ENCODE peak calls at places on chromosomes 16 and 17, in six cellular contexts. One of them, this sample, is unnamed.

GRCh38 chr16:8859913-8860881 is 8.6 kb downstream of the CARHSP1 start:
- DNase-seq in epithelial cell of esophagus: peak
- DNase-seq in fibroblast of lung: peak
- DNase-seq in fibroblast of pulmonary artery: peak
- DNase-seq in omental fat pad: no peak
- DNase-seq in CD4-positive, alpha-beta T cell: no peak
- DNase-seq in this sample: no peak

GRCh38 chr16:12406840-12407690 is 396.6 kb downstream of the CPPED1 start:
- DNase-seq in fibroblast of lung: peak
- DNase-seq in fibroblast of pulmonary artery: peak
- DNase-seq in epithelial cell of esophagus: no peak
- DNase-seq in CD4-positive, alpha-beta T cell: no peak
- DNase-seq in omental fat pad: no peak
- DNase-seq in this sample: no peak

GRCh38 chr16:20918486-20919239 is 18.1 kb downstream of the LYRM1 start:
- DNase-seq in fibroblast of lung: peak
- DNase-seq in CD4-positive, alpha-beta T cell: no peak
- DNase-seq in epithelial cell of esophagus: peak
- DNase-seq in fibroblast of pulmonary artery: peak
- DNase-seq in omental fat pad: no peak
- DNase-seq in this sample: no peak

GRCh38 chr16:24540575-24541240 is 1.3 kb downstream of the RBBP6 start:
- DNase-seq in epithelial cell of esophagus: peak
- DNase-seq in CD4-positive, alpha-beta T cell: peak
- DNase-seq in fibroblast of lung: peak
- DNase-seq in omental fat pad: no peak
- DNase-seq in fibroblast of pulmonary artery: peak
- DNase-seq in this sample: no peak

GRCh38 chr17:7767425-7768021 is 50.0 kb downstream of the DNAH2 start:
- DNase-seq in epithelial cell of esophagus: peak
- DNase-seq in CD4-positive, alpha-beta T cell: no peak
- DNase-seq in fibroblast of pulmonary artery: peak
- DNase-seq in fibroblast of lung: peak
- DNase-seq in omental fat pad: no peak
- DNase-seq in this sample: no peak

GRCh38 chr17:36501351-36501750 is 14.9 kb downstream of the ZNHIT3 start:
- DNase-seq in omental fat pad: no peak
- DNase-seq in CD4-positive, alpha-beta T cell: no peak
- DNase-seq in fibroblast of pulmonary artery: no peak
- DNase-seq in fibroblast of lung: no peak
- DNase-seq in epithelial cell of esophagus: no peak
- DNase-seq in this sample: no peak

GRCh38 chr17:36550491-36551417 is 6.0 kb downstream of the GGNBP2 start:
- DNase-seq in CD4-positive, alpha-beta T cell: no peak
- DNase-seq in fibroblast of lung: no peak
- DNase-seq in omental fat pad: no peak
- DNase-seq in fibroblast of pulmonary artery: no peak
- DNase-seq in epithelial cell of esophagus: no peak
- DNase-seq in this sample: no peak

GRCh38 chr16:48609453-48610023 is 442 bp downstream of the N4BP1 start:
- DNase-seq in fibroblast of lung: peak
- DNase-seq in omental fat pad: no peak
- DNase-seq in epithelial cell of esophagus: peak
- DNase-seq in fibroblast of pulmonary artery: peak
- DNase-seq in CD4-positive, alpha-beta T cell: peak
- DNase-seq in this sample: no peak

GRCh38 chr17:5509482-5509881 is 23.1 kb downstream of the MIS12 start:
- DNase-seq in fibroblast of lung: peak
- DNase-seq in CD4-positive, alpha-beta T cell: no peak
- DNase-seq in omental fat pad: no peak
- DNase-seq in epithelial cell of esophagus: peak
- DNase-seq in fibroblast of pulmonary artery: peak
- DNase-seq in this sample: no peak

GRCh38 chr17:9258115-9259020 is 237.1 kb downstream of the NTN1 start:
- DNase-seq in fibroblast of lung: peak
- DNase-seq in fibroblast of pulmonary artery: no peak
- DNase-seq in CD4-positive, alpha-beta T cell: no peak
- DNase-seq in epithelial cell of esophagus: no peak
- DNase-seq in omental fat pad: no peak
- DNase-seq in this sample: no peak

GRCh38 chr16:88854306-88855111 is 2.2 kb downstream of the GALNS start:
- DNase-seq in fibroblast of lung: no peak
- DNase-seq in epithelial cell of esophagus: no peak
- DNase-seq in omental fat pad: no peak
- DNase-seq in fibroblast of pulmonary artery: no peak
- DNase-seq in CD4-positive, alpha-beta T cell: no peak
- DNase-seq in this sample: no peak

GRCh38 chr17:83057793-83058477 is 21.5 kb upstream of the METRNL start:
- DNase-seq in epithelial cell of esophagus: no peak
- DNase-seq in fibroblast of pulmonary artery: no peak
- DNase-seq in fibroblast of lung: no peak
- DNase-seq in omental fat pad: no peak
- DNase-seq in CD4-positive, alpha-beta T cell: no peak
- DNase-seq in this sample: no peak

GRCh38 chr16:1781758-1782407 is 488 bp downstream of the SPSB3 start:
- DNase-seq in epithelial cell of esophagus: peak
- DNase-seq in omental fat pad: no peak
- DNase-seq in fibroblast of lung: peak
- DNase-seq in CD4-positive, alpha-beta T cell: no peak
- DNase-seq in fibroblast of pulmonary artery: no peak
- DNase-seq in this sample: no peak
- TF ChIP-seq CTCF in epithelial cell of esophagus: peak
- TF ChIP-seq CTCF in omental fat pad: no peak
- TF ChIP-seq CTCF in fibroblast of lung: no peak
- TF ChIP-seq CTCF in CD4-positive, alpha-beta T cell: no peak
- TF ChIP-seq CTCF in fibroblast of pulmonary artery: no peak
- TF ChIP-seq CTCF in this sample: no peak

GRCh38 chr17:74601944-74602572 is 10.0 kb upstream of the CD300LD start:
- DNase-seq in omental fat pad: no peak
- DNase-seq in fibroblast of lung: peak
- DNase-seq in epithelial cell of esophagus: peak
- DNase-seq in CD4-positive, alpha-beta T cell: no peak
- DNase-seq in fibroblast of pulmonary artery: peak
- DNase-seq in this sample: no peak
- TF ChIP-seq CTCF in omental fat pad: no peak
- TF ChIP-seq CTCF in fibroblast of lung: peak
- TF ChIP-seq CTCF in epithelial cell of esophagus: peak
- TF ChIP-seq CTCF in CD4-positive, alpha-beta T cell: peak
- TF ChIP-seq CTCF in fibroblast of pulmonary artery: peak
- TF ChIP-seq CTCF in this sample: peak

DNA sequence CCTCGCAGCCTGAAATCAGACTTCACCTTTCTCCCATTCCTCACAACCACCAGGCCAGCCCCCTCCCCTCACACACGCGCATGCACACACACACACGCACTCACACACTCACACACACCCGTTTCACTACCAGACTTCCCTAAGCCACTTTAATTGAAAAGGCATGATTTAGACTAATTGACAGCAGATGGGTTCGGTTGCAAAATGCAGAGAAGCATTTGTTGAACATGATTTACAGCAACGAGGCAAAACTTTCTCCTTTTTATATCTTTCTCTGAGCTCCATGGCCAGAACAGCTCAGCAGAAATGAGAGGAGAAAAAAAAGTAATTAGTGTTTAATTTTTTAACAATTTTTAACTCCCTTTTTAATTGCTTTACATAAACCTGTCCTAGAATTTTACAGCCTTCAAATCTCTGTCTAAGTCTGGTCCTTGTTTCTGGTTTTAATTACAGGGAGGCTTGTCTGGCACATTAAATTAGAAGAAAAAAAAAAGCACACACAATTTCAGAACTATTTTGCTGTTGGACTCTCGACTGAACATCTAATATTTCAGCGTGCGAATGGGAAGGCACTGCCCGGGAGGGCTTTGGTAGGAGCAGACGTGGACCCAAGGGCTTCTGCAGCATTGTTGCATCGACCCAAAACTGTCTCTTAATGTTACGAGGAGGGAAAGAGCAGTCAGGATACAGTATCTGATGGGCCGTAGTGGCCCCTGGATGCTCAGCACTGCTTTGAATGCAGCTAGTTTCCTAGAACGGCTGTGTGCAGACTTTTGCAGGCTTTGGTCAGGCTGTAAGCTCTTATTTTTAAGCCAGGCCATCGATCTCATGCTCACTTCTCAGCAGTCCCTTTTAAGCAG is 255.9 kb downstream of the SOX9 start:
- DNase-seq in fibroblast of lung: no peak
- DNase-seq in CD4-positive, alpha-beta T cell: no peak
- DNase-seq in omental fat pad: no peak
- DNase-seq in fibroblast of pulmonary artery: no peak
- DNase-seq in epithelial cell of esophagus: no peak
- DNase-seq in this sample: no peak
- TF ChIP-seq CTCF in fibroblast of lung: no peak
- TF ChIP-seq CTCF in CD4-positive, alpha-beta T cell: no peak
- TF ChIP-seq CTCF in omental fat pad: no peak
- TF ChIP-seq CTCF in fibroblast of pulmonary artery: no peak
- TF ChIP-seq CTCF in epithelial cell of esophagus: no peak
- TF ChIP-seq CTCF in this sample: no peak

GRCh38 chr16:27759301-27759871 is 209.4 kb downstream of the KATNIP start:
- DNase-seq in omental fat pad: no peak
- DNase-seq in epithelial cell of esophagus: peak
- DNase-seq in fibroblast of pulmonary artery: peak
- DNase-seq in CD4-positive, alpha-beta T cell: no peak
- DNase-seq in fibroblast of lung: peak
- DNase-seq in this sample: no peak

GRCh38 chr16:27760845-27761176 is 210.9 kb downstream of the KATNIP start:
- DNase-seq in CD4-positive, alpha-beta T cell: no peak
- DNase-seq in epithelial cell of esophagus: no peak
- DNase-seq in fibroblast of lung: no peak
- DNase-seq in fibroblast of pulmonary artery: no peak
- DNase-seq in omental fat pad: no peak
- DNase-seq in this sample: no peak

GRCh38 chr16:27761816-27762215 is 211.9 kb downstream of the KATNIP start:
- DNase-seq in fibroblast of pulmonary artery: no peak
- DNase-seq in omental fat pad: no peak
- DNase-seq in CD4-positive, alpha-beta T cell: no peak
- DNase-seq in epithelial cell of esophagus: no peak
- DNase-seq in fibroblast of lung: no peak
- DNase-seq in this sample: no peak

GRCh38 chr16:27758544-27758943 is 208.6 kb downstream of the KATNIP start:
- DNase-seq in fibroblast of lung: no peak
- DNase-seq in omental fat pad: no peak
- DNase-seq in fibroblast of pulmonary artery: no peak
- DNase-seq in epithelial cell of esophagus: no peak
- DNase-seq in CD4-positive, alpha-beta T cell: no peak
- DNase-seq in this sample: no peak

GRCh38 chr16:27759947-27760844 is 210.3 kb downstream of the KATNIP start:
- DNase-seq in omental fat pad: no peak
- DNase-seq in epithelial cell of esophagus: no peak
- DNase-seq in fibroblast of pulmonary artery: no peak
- DNase-seq in fibroblast of lung: no peak
- DNase-seq in CD4-positive, alpha-beta T cell: no peak
- DNase-seq in this sample: no peak
- TF ChIP-seq CTCF in omental fat pad: no peak
- TF ChIP-seq CTCF in epithelial cell of esophagus: no peak
- TF ChIP-seq CTCF in fibroblast of pulmonary artery: no peak
- TF ChIP-seq CTCF in fibroblast of lung: no peak
- TF ChIP-seq CTCF in CD4-positive, alpha-beta T cell: no peak
- TF ChIP-seq CTCF in this sample: no peak

GRCh38 chr16:29664133-29664912 is 1.3 kb downstream of the SPN start:
- DNase-seq in fibroblast of pulmonary artery: no peak
- DNase-seq in epithelial cell of esophagus: no peak
- DNase-seq in fibroblast of lung: no peak
- DNase-seq in CD4-positive, alpha-beta T cell: no peak
- DNase-seq in omental fat pad: no peak
- DNase-seq in this sample: no peak
- TF ChIP-seq CTCF in fibroblast of pulmonary artery: no peak
- TF ChIP-seq CTCF in epithelial cell of esophagus: no peak
- TF ChIP-seq CTCF in fibroblast of lung: no peak
- TF ChIP-seq CTCF in CD4-positive, alpha-beta T cell: no peak
- TF ChIP-seq CTCF in omental fat pad: no peak
- TF ChIP-seq CTCF in this sample: no peak

GRCh38 chr17:41806685-41807445 is 4.9 kb downstream of the P3H4 start:
- DNase-seq in omental fat pad: no peak
- DNase-seq in fibroblast of lung: no peak
- DNase-seq in fibroblast of pulmonary artery: no peak
- DNase-seq in epithelial cell of esophagus: no peak
- DNase-seq in CD4-positive, alpha-beta T cell: no peak
- DNase-seq in this sample: no peak
- TF ChIP-seq CTCF in omental fat pad: no peak
- TF ChIP-seq CTCF in fibroblast of lung: no peak
- TF ChIP-seq CTCF in fibroblast of pulmonary artery: no peak
- TF ChIP-seq CTCF in epithelial cell of esophagus: no peak
- TF ChIP-seq CTCF in CD4-positive, alpha-beta T cell: no peak
- TF ChIP-seq CTCF in this sample: no peak

GRCh38 chr16:19717781-19718623 is at the start of the genes IQCK and KNOP1:
- DNase-seq in omental fat pad: peak
- DNase-seq in epithelial cell of esophagus: peak
- DNase-seq in fibroblast of pulmonary artery: peak
- DNase-seq in CD4-positive, alpha-beta T cell: peak
- DNase-seq in fibroblast of lung: peak
- DNase-seq in this sample: peak
- TF ChIP-seq CTCF in omental fat pad: no peak
- TF ChIP-seq CTCF in epithelial cell of esophagus: peak
- TF ChIP-seq CTCF in fibroblast of pulmonary artery: no peak
- TF ChIP-seq CTCF in CD4-positive, alpha-beta T cell: no peak
- TF ChIP-seq CTCF in fibroblast of lung: no peak
- TF ChIP-seq CTCF in this sample: no peak

GRCh38 chr17:49074851-49075540 is 57.6 kb upstream of the B4GALNT2 start:
- DNase-seq in epithelial cell of esophagus: no peak
- DNase-seq in fibroblast of pulmonary artery: no peak
- DNase-seq in omental fat pad: no peak
- DNase-seq in fibroblast of lung: peak
- DNase-seq in CD4-positive, alpha-beta T cell: no peak
- DNase-seq in this sample: no peak

GRCh38 chr17:49067163-49067562 is 65.4 kb upstream of the B4GALNT2 start:
- DNase-seq in epithelial cell of esophagus: no peak
- DNase-seq in omental fat pad: no peak
- DNase-seq in fibroblast of lung: no peak
- DNase-seq in fibroblast of pulmonary artery: no peak
- DNase-seq in CD4-positive, alpha-beta T cell: no peak
- DNase-seq in this sample: no peak

GRCh38 chr17:49071106-49071505 is 61.5 kb upstream of the B4GALNT2 start:
- DNase-seq in omental fat pad: no peak
- DNase-seq in fibroblast of pulmonary artery: peak
- DNase-seq in epithelial cell of esophagus: no peak
- DNase-seq in fibroblast of lung: peak
- DNase-seq in CD4-positive, alpha-beta T cell: no peak
- DNase-seq in this sample: no peak

DNA sequence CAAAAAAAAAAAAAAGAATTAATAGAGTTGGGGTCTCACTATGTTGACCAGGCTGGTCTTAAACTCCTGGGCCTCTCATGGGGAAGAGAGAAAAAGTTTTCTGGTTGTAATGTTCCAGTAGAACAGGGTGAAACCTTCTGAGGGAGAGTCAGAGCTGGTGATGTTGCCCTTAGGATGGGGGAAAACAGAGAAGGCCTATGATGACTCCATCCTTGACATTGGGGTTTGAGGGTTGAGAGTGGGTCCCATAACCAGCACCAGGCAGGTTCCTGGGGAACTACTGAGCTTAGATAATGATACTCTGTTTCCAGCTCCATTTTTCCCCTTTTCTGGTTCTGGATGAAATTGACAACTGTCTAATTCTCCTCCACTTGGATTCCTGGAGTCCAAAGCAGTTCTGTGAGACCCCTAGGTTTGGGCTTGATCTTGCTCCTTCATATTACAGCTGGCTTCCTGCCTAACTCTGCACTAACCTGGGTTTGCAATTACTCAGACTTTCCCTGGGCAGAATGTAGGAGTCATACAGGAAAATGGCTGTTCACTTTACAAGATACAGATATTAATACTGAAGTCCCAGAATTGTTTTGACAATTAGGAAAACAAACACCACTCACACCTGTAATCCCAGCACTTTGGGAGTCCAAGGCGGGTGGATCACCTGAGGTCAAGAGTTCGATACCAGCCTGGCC is 62.8 kb upstream of the B4GALNT2 start:
- DNase-seq in fibroblast of lung: peak
- DNase-seq in fibroblast of pulmonary artery: peak
- DNase-seq in epithelial cell of esophagus: peak
- DNase-seq in omental fat pad: no peak
- DNase-seq in CD4-positive, alpha-beta T cell: no peak
- DNase-seq in this sample: no peak
- TF ChIP-seq CTCF in fibroblast of lung: no peak
- TF ChIP-seq CTCF in fibroblast of pulmonary artery: no peak
- TF ChIP-seq CTCF in epithelial cell of esophagus: no peak
- TF ChIP-seq CTCF in omental fat pad: no peak
- TF ChIP-seq CTCF in CD4-positive, alpha-beta T cell: no peak
- TF ChIP-seq CTCF in this sample: no peak